ENCODE peak calls at places on chromosomes 11 and 22, in five cellular contexts. R, K, W, G and S are unnamed samples.
A peak's percentile ranks its signal among the peaks of the same experiment; 100 is the strongest.

GRCh38 chr11:120335596-120335927 is 651 bp upstream of the ARHGEF12 start:
- DNase-seq in W (no peak), R (no peak), K (peak; percentile 18), G (no peak), S (no peak)

GRCh38 chr22:45672564-45673481 is 1.2 kb downstream of the ATXN10 start:
- DNase-seq in K (no peak), G (no peak), W (no peak), R (no peak), S (no peak)

GRCh38 chr11:95398437-95399112 is 167.6 kb upstream of the SESN3 start:
- DNase-seq in W (no peak), G (no peak), K (no peak), R (no peak), S (no peak)

GRCh38 chr22:47698906-47699305 is 936.5 kb downstream of the TBC1D22A start:
- DNase-seq in R (no peak), W (no peak), K (no peak), G (no peak), S (no peak)

GRCh38 chr22:19766235-19766505 is 5.6 kb downstream of the TBX1 start:
- DNase-seq in K (no peak), G (no peak), W (no peak), R (no peak), S (no peak)

GRCh38 chr11:7617032-7617431 is 56.3 kb downstream of the CYB5R2 start:
- DNase-seq in K (no peak), W (no peak), G (no peak), R (no peak), S (no peak)

GRCh38 chr22:50699754-50700386 is 27.2 kb downstream of the SHANK3 start:
- DNase-seq in W (peak; percentile 24), G (no peak), R (no peak), K (no peak), S (no peak)

GRCh38 chr22:30649430-30650007 is 13.9 kb downstream of the SLC35E4 start:
- DNase-seq in K (peak; percentile 56), G (no peak), R (peak; percentile 82), W (no peak), S (no peak)

GRCh38 chr22:37222440-37222971 is 10.2 kb upstream of the SSTR3 start:
- DNase-seq in R (peak; percentile 76), K (no peak), G (peak; percentile 83), W (no peak), S (no peak)

GRCh38 chr11:65541093-65542010 is 16.5 kb downstream of the SCYL1 start:
- DNase-seq in W (no peak), K (no peak), R (peak; percentile 41), G (no peak), S (no peak)

GRCh38 chr11:58024601-58025091 is 965 bp downstream of the OR9Q1 start:
- DNase-seq in W (peak; percentile 61), R (no peak), G (no peak), K (no peak), S (no peak)

GRCh38 chr11:833849-834311 is 1.1 kb downstream of the CD151 start:
- DNase-seq in W (no peak), G (no peak), K (no peak), R (no peak), S (no peak)

GRCh38 chr22:30565341-30565740 is 9.1 kb downstream of the GAL3ST1 start:
- DNase-seq in W (no peak), R (no peak), G (no peak), K (no peak), S (no peak)

GRCh38 chr11:17846852-17847453 is 112.4 kb downstream of the KCNC1 start:
- DNase-seq in W (no peak), G (no peak), K (no peak), R (no peak), S (no peak)

GRCh38 chr11:134938212-134938611 is 526.2 kb upstream of the B3GAT1 start:
- DNase-seq in G (no peak), K (no peak), W (no peak), R (no peak), S (no peak)

GRCh38 chr22:44723801-44724200 is 21.8 kb downstream of the PRR5 start:
- DNase-seq in R (no peak), W (no peak), G (no peak), K (no peak), S (no peak)

GRCh38 chr11:79052539-79052938 is 388.3 kb downstream of the TENM4 start:
- DNase-seq in W (no peak), R (no peak), G (no peak), K (no peak), S (no peak)